ENCODE peak calls at places on chromosome 11, in ten cellular contexts. One of them, this sample, is unnamed.

GRCh38 chr11:38582756-38583155 is 1984.7 kb upstream of the RAG2 start:
- DNase-seq in fibroblast of the aortic adventitia: no peak
- DNase-seq in NCI-H1417: no peak
- DNase-seq in RKO: no peak
- DNase-seq in Peyer's patch: no peak
- DNase-seq in neural progenitor cell: no peak
- DNase-seq in lower lobe of right lung: no peak
- DNase-seq in substantia nigra: no peak
- DNase-seq in HFFc6: no peak
- DNase-seq in AG10803: no peak
- DNase-seq in this sample: no peak

GRCh38 chr11:1336836-1337646 is 27.6 kb upstream of the TOLLIP start:
- DNase-seq in fibroblast of the aortic adventitia: no peak
- DNase-seq in NCI-H1417: peak
- DNase-seq in RKO: no peak
- DNase-seq in Peyer's patch: no peak
- DNase-seq in neural progenitor cell: peak
- DNase-seq in lower lobe of right lung: peak
- DNase-seq in substantia nigra: peak
- DNase-seq in HFFc6: no peak
- DNase-seq in AG10803: no peak
- DNase-seq in this sample: peak

GRCh38 chr11:62025429-62026105 is 58.1 kb upstream of the FTH1 start:
- DNase-seq in fibroblast of the aortic adventitia: peak
- DNase-seq in NCI-H1417: no peak
- DNase-seq in RKO: peak
- DNase-seq in Peyer's patch: peak
- DNase-seq in neural progenitor cell: no peak
- DNase-seq in lower lobe of right lung: peak
- DNase-seq in substantia nigra: peak
- DNase-seq in HFFc6: peak
- DNase-seq in AG10803: peak
- DNase-seq in this sample: peak

GRCh38 chr11:35549787-35550186 is 24.4 kb upstream of the PAMR1 start:
- DNase-seq in fibroblast of the aortic adventitia: peak
- DNase-seq in NCI-H1417: peak
- DNase-seq in RKO: peak
- DNase-seq in Peyer's patch: no peak
- DNase-seq in neural progenitor cell: peak
- DNase-seq in lower lobe of right lung: peak
- DNase-seq in substantia nigra: no peak
- DNase-seq in HFFc6: peak
- DNase-seq in AG10803: peak
- DNase-seq in this sample: no peak

GRCh38 chr11:86106916-86107315 is 38.0 kb upstream of the PICALM start:
- DNase-seq in fibroblast of the aortic adventitia: peak
- DNase-seq in NCI-H1417: no peak
- DNase-seq in RKO: no peak
- DNase-seq in Peyer's patch: no peak
- DNase-seq in neural progenitor cell: no peak
- DNase-seq in lower lobe of right lung: no peak
- DNase-seq in substantia nigra: no peak
- DNase-seq in HFFc6: peak
- DNase-seq in AG10803: peak
- DNase-seq in this sample: no peak

GRCh38 chr11:133978816-133979215 is 22.0 kb upstream of the IGSF9B start:
- DNase-seq in fibroblast of the aortic adventitia: no peak
- DNase-seq in NCI-H1417: no peak
- DNase-seq in RKO: peak
- DNase-seq in Peyer's patch: no peak
- DNase-seq in neural progenitor cell: no peak
- DNase-seq in lower lobe of right lung: no peak
- DNase-seq in substantia nigra: no peak
- DNase-seq in HFFc6: peak
- DNase-seq in AG10803: peak
- DNase-seq in this sample: no peak

GRCh38 chr11:19242184-19242932 is 1.6 kb upstream of the E2F8 start:
- DNase-seq in fibroblast of the aortic adventitia: no peak
- DNase-seq in NCI-H1417: no peak
- DNase-seq in RKO: no peak
- DNase-seq in Peyer's patch: no peak
- DNase-seq in neural progenitor cell: peak
- DNase-seq in lower lobe of right lung: no peak
- DNase-seq in substantia nigra: no peak
- DNase-seq in HFFc6: no peak
- DNase-seq in AG10803: no peak
- DNase-seq in this sample: no peak

GRCh38 chr11:3905080-3905953 is 49.9 kb downstream of the STIM1 start:
- DNase-seq in fibroblast of the aortic adventitia: peak
- DNase-seq in NCI-H1417: no peak
- DNase-seq in RKO: no peak
- DNase-seq in Peyer's patch: no peak
- DNase-seq in neural progenitor cell: peak
- DNase-seq in lower lobe of right lung: peak
- DNase-seq in substantia nigra: no peak
- DNase-seq in HFFc6: peak
- DNase-seq in AG10803: peak
- DNase-seq in this sample: no peak

GRCh38 chr11:128772814-128773213 is 78.9 kb downstream of the FLI1 start:
- DNase-seq in fibroblast of the aortic adventitia: no peak
- DNase-seq in NCI-H1417: peak
- DNase-seq in RKO: no peak
- DNase-seq in Peyer's patch: peak
- DNase-seq in neural progenitor cell: no peak
- DNase-seq in lower lobe of right lung: peak
- DNase-seq in substantia nigra: peak
- DNase-seq in HFFc6: no peak
- DNase-seq in AG10803: no peak
- DNase-seq in this sample: no peak

This sample was measured in globus pallidus.